ENCODE peak calls at places on chromosomes 1 and 21, in eight cellular contexts. W is HFF-Myc, R is tibial nerve, H is GM19239, A is T1000, I is HFFc6, Z is HS-27A, K is PC-3. N is an unnamed sample.

GRCh38 chr1:245458761-245459174 is 304.0 kb downstream of the KIF26B start:
- DNase-seq in K (no peak), A (no peak), H (no peak), W (peak), I (peak), Z (no peak), R (no peak), N (no peak)

GRCh38 chr1:170935231-170935630 is at the start of gene MROH9:
- DNase-seq in H (no peak), Z (no peak), I (no peak), A (no peak), W (no peak), R (no peak), K (no peak), N (no peak)

GRCh38 chr1:230458509-230458908 is 32.4 kb upstream of the PGBD5 start:
- DNase-seq in I (no peak), W (no peak), K (peak), R (no peak), Z (no peak), A (no peak), H (no peak), N (no peak)

GRCh38 chr21:37551406-37552355 is 185.1 kb downstream of the DYRK1A start:
- DNase-seq in I (no peak), K (no peak), W (no peak), Z (no peak), R (no peak), A (no peak), H (no peak), N (no peak)

GRCh38 chr1:116503535-116504307 is 67.1 kb downstream of the CD58 start:
- DNase-seq in R (no peak), I (no peak), A (no peak), Z (no peak), H (no peak), K (no peak), W (no peak), N (no peak)

GRCh38 chr1:205714190-205714905 is 34.0 kb upstream of the SLC45A3 start:
- DNase-seq in Z (no peak), I (peak), H (no peak), A (no peak), R (no peak), W (peak), K (peak), N (no peak)

GRCh38 chr1:213550804-213551203 is 437.0 kb upstream of the PROX1 start:
- DNase-seq in R (no peak), H (no peak), Z (no peak), W (no peak), A (no peak), I (no peak), K (no peak), N (no peak)

GRCh38 chr1:176515310-176515709 is 52.3 kb downstream of the PAPPA2 start:
- DNase-seq in W (no peak), Z (no peak), H (no peak), I (peak), K (peak), R (no peak), A (peak), N (peak)

GRCh38 chr1:4689271-4689935 is 35.0 kb downstream of the AJAP1 start:
- DNase-seq in K (no peak), W (no peak), H (no peak), Z (no peak), A (no peak), R (no peak), I (no peak), N (no peak)

GRCh38 chr1:225654277-225654597 is 1.3 kb upstream of the ENAH start:
- DNase-seq in W (no peak), Z (no peak), I (no peak), H (no peak), R (no peak), A (no peak), K (no peak), N (peak)

GRCh38 chr21:24941316-24942185 is 665.7 kb downstream of the MRPL39 start:
- DNase-seq in W (no peak), K (peak), I (no peak), A (no peak), H (no peak), R (no peak), Z (no peak), N (no peak)

GRCh38 chr1:107963601-107964396 is 1.2 kb downstream of the VAV3 start:
- DNase-seq in A (no peak), I (no peak), K (no peak), R (no peak), H (peak), Z (no peak), W (no peak), N (no peak)

GRCh38 chr21:39363607-39364555 is 15.0 kb upstream of the HMGN1 start:
- DNase-seq in R (no peak), H (no peak), A (no peak), Z (no peak), W (no peak), K (no peak), I (peak), N (no peak)

GRCh38 chr1:164591858-164592257 is 32.9 kb downstream of the PBX1 start:
- DNase-seq in H (no peak), Z (no peak), A (no peak), I (peak), W (no peak), K (peak), R (no peak), N (no peak)

GRCh38 chr1:29171089-29171488 is 10.6 kb downstream of the SRSF4 start:
- DNase-seq in R (no peak), I (no peak), H (no peak), A (no peak), W (no peak), K (no peak), Z (no peak), N (no peak)

GRCh38 chr1:11793819-11794218 is 11.9 kb downstream of the MTHFR start:
- DNase-seq in K (no peak), Z (no peak), A (no peak), I (no peak), H (no peak), R (no peak), W (no peak), N (no peak)

GRCh38 chr21:31862078-31862477 is 10.7 kb upstream of the HUNK start:
- DNase-seq in I (no peak), Z (no peak), H (no peak), K (no peak), W (no peak), R (no peak), A (no peak), N (no peak)